ENCODE peak calls at places on chromosomes 4 and X, in six cellular contexts. H is fibroblast of the conjunctiva; T is lower leg skin; P is fibroblast of pulmonary artery; U is fibroblast of the aortic adventitia; J is CD4-positive, alpha-beta T cell. G is an unnamed sample.

GRCh38 chr4:137124278-137124932 is 407.9 kb downstream of the PCDH18 start:
- DNase-seq in P (peak), U (peak), J (no peak), H (peak), T (no peak), G (peak)

GRCh38 chr4:177413092-177413491 is 29.1 kb downstream of the AGA start:
- DNase-seq in J (no peak), T (no peak), U (no peak), P (no peak), H (no peak), G (no peak)

GRCh38 chrX:77640702-77641101 is 145.3 kb downstream of the ATRX start:
- DNase-seq in H (no peak), U (no peak), J (no peak), T (no peak), P (no peak), G (no peak)

GRCh38 chrX:138298268-138298667 is 413.2 kb downstream of the FGF13 start:
- DNase-seq in H (no peak), T (no peak), U (no peak), P (no peak), J (no peak), G (no peak)

GRCh38 chr4:20085156-20085555 is 166.5 kb upstream of the SLIT2 start:
- DNase-seq in T (no peak), J (no peak), P (no peak), H (no peak), U (no peak), G (no peak)

GRCh38 chrX:119605398-119605738 is 856 bp downstream of the NKRF start:
- DNase-seq in T (no peak), J (no peak), U (no peak), P (no peak), H (no peak), G (no peak)

GRCh38 chr4:183099537-183100297 is 660 bp downstream of the WWC2 start:
- DNase-seq in T (peak), H (no peak), U (no peak), J (peak), P (no peak), G (peak)

GRCh38 chr4:136725286-136726081 is 806.8 kb downstream of the PCDH18 start:
- DNase-seq in U (peak), T (no peak), J (no peak), H (no peak), P (peak), G (no peak)

GRCh38 chrX:123184858-123185251 is 777 bp downstream of the GRIA3 start:
- DNase-seq in U (peak), J (no peak), H (no peak), P (no peak), T (no peak), G (no peak)

GRCh38 chr4:117474987-117475386 is 389.6 kb upstream of the TRAM1L1 start:
- DNase-seq in H (no peak), U (no peak), J (no peak), T (no peak), P (no peak), G (no peak)

GRCh38 chr4:170017252-170017651 is 8.9 kb downstream of the MFAP3L start:
- DNase-seq in U (no peak), H (no peak), T (no peak), P (no peak), J (no peak), G (no peak)

G was measured in MM.1S.